ENCODE peak calls at places on chromosomes 13 and 19, in nine cellular contexts. One of them, this sample, is unnamed.

GRCh38 chr19:13195678-13196077 is 45.5 kb downstream of the IER2 start:
- DNase-seq in cardiac muscle cell: peak; percentile 61
- DNase-seq in Karpas-422: peak; percentile 86
- DNase-seq in right atrium auricular region: no peak
- DNase-seq in neuronal stem cell: no peak
- DNase-seq in astrocyte: no peak
- DNase-seq in SK-N-SH: no peak
- DNase-seq in Peyer's patch: peak; percentile 84
- DNase-seq in CD4-positive, alpha-beta memory T cell: peak; percentile 60
- DNase-seq in this sample: peak; percentile 57

GRCh38 chr19:4597278-4597974 is 37.9 kb upstream of the SEMA6B start:
- DNase-seq in cardiac muscle cell: no peak
- DNase-seq in Karpas-422: no peak
- DNase-seq in right atrium auricular region: no peak
- DNase-seq in neuronal stem cell: no peak
- DNase-seq in astrocyte: no peak
- DNase-seq in SK-N-SH: no peak
- DNase-seq in Peyer's patch: no peak
- DNase-seq in CD4-positive, alpha-beta memory T cell: peak; percentile 11
- DNase-seq in this sample: no peak

GRCh38 chr13:45398862-45399261 is 19.3 kb downstream of the SLC25A30 start:
- DNase-seq in cardiac muscle cell: no peak
- DNase-seq in Karpas-422: no peak
- DNase-seq in right atrium auricular region: no peak
- DNase-seq in neuronal stem cell: no peak
- DNase-seq in astrocyte: no peak
- DNase-seq in SK-N-SH: no peak
- DNase-seq in Peyer's patch: no peak
- DNase-seq in CD4-positive, alpha-beta memory T cell: peak; percentile 63
- DNase-seq in this sample: no peak

GRCh38 chr13:71610876-71611275 is 256.1 kb downstream of the DACH1 start:
- DNase-seq in cardiac muscle cell: no peak
- DNase-seq in Karpas-422: no peak
- DNase-seq in right atrium auricular region: no peak
- DNase-seq in neuronal stem cell: no peak
- DNase-seq in astrocyte: no peak
- DNase-seq in SK-N-SH: no peak
- DNase-seq in Peyer's patch: no peak
- DNase-seq in CD4-positive, alpha-beta memory T cell: no peak
- DNase-seq in this sample: no peak

GRCh38 chr13:50672025-50672424 is 171.5 kb downstream of the DLEU7 start:
- DNase-seq in cardiac muscle cell: no peak
- DNase-seq in Karpas-422: no peak
- DNase-seq in right atrium auricular region: no peak
- DNase-seq in neuronal stem cell: no peak
- DNase-seq in astrocyte: no peak
- DNase-seq in SK-N-SH: no peak
- DNase-seq in Peyer's patch: no peak
- DNase-seq in CD4-positive, alpha-beta memory T cell: no peak
- DNase-seq in this sample: peak; percentile 41

GRCh38 chr13:110458594-110459365 is 102.7 kb downstream of the RAB20 start:
- DNase-seq in cardiac muscle cell: no peak
- DNase-seq in Karpas-422: peak; percentile 51
- DNase-seq in right atrium auricular region: no peak
- DNase-seq in neuronal stem cell: no peak
- DNase-seq in astrocyte: no peak
- DNase-seq in SK-N-SH: no peak
- DNase-seq in Peyer's patch: no peak
- DNase-seq in CD4-positive, alpha-beta memory T cell: no peak
- DNase-seq in this sample: no peak

GRCh38 chr19:40549007-40549708 is 27.5 kb upstream of the SHKBP1 start:
- DNase-seq in cardiac muscle cell: peak; percentile 91
- DNase-seq in Karpas-422: peak; percentile 87
- DNase-seq in right atrium auricular region: no peak
- DNase-seq in neuronal stem cell: peak; percentile 81
- DNase-seq in astrocyte: peak; percentile 27
- DNase-seq in SK-N-SH: peak; percentile 95
- DNase-seq in Peyer's patch: peak; percentile 72
- DNase-seq in CD4-positive, alpha-beta memory T cell: peak; percentile 57
- DNase-seq in this sample: peak; percentile 78

GRCh38 chr19:11361771-11362731 is 6.8 kb downstream of the PLPPR2 start:
- DNase-seq in cardiac muscle cell: no peak
- DNase-seq in Karpas-422: no peak
- DNase-seq in right atrium auricular region: no peak
- DNase-seq in neuronal stem cell: no peak
- DNase-seq in astrocyte: no peak
- DNase-seq in SK-N-SH: peak; percentile 31
- DNase-seq in Peyer's patch: no peak
- DNase-seq in CD4-positive, alpha-beta memory T cell: no peak
- DNase-seq in this sample: no peak

GRCh38 chr19:27890206-27890605 is 1322.7 kb downstream of the UQCRFS1 start:
- DNase-seq in cardiac muscle cell: no peak
- DNase-seq in Karpas-422: no peak
- DNase-seq in right atrium auricular region: no peak
- DNase-seq in neuronal stem cell: no peak
- DNase-seq in astrocyte: no peak
- DNase-seq in SK-N-SH: no peak
- DNase-seq in Peyer's patch: no peak
- DNase-seq in CD4-positive, alpha-beta memory T cell: no peak
- DNase-seq in this sample: no peak

GRCh38 chr19:27889156-27889555 is 1323.8 kb downstream of the UQCRFS1 start:
- DNase-seq in cardiac muscle cell: no peak
- DNase-seq in Karpas-422: no peak
- DNase-seq in right atrium auricular region: no peak
- DNase-seq in neuronal stem cell: no peak
- DNase-seq in astrocyte: no peak
- DNase-seq in SK-N-SH: no peak
- DNase-seq in Peyer's patch: no peak
- DNase-seq in CD4-positive, alpha-beta memory T cell: no peak
- DNase-seq in this sample: no peak

GRCh38 chr19:27891411-27891810 is 1321.5 kb downstream of the UQCRFS1 start:
- DNase-seq in cardiac muscle cell: no peak
- DNase-seq in Karpas-422: no peak
- DNase-seq in right atrium auricular region: no peak
- DNase-seq in neuronal stem cell: no peak
- DNase-seq in astrocyte: no peak
- DNase-seq in SK-N-SH: no peak
- DNase-seq in Peyer's patch: no peak
- DNase-seq in CD4-positive, alpha-beta memory T cell: no peak
- DNase-seq in this sample: no peak

GRCh38 chr19:27892500-27892899 is 1320.5 kb downstream of the UQCRFS1 start:
- DNase-seq in cardiac muscle cell: no peak
- DNase-seq in Karpas-422: no peak
- DNase-seq in right atrium auricular region: no peak
- DNase-seq in neuronal stem cell: no peak
- DNase-seq in astrocyte: no peak
- DNase-seq in SK-N-SH: no peak
- DNase-seq in Peyer's patch: no peak
- DNase-seq in CD4-positive, alpha-beta memory T cell: no peak
- DNase-seq in this sample: no peak

GRCh38 chr19:27890696-27891095 is 1322.3 kb downstream of the UQCRFS1 start:
- DNase-seq in cardiac muscle cell: no peak
- DNase-seq in Karpas-422: no peak
- DNase-seq in right atrium auricular region: no peak
- DNase-seq in neuronal stem cell: no peak
- DNase-seq in astrocyte: no peak
- DNase-seq in SK-N-SH: no peak
- DNase-seq in Peyer's patch: no peak
- DNase-seq in CD4-positive, alpha-beta memory T cell: no peak
- DNase-seq in this sample: no peak
- H3K9me3 ChIP-seq in cardiac muscle cell: peaks cover 3% of the 10 kb centered on the region
- H3K9me3 ChIP-seq in Karpas-422: no peaks in the 10 kb centered on the region
- H3K9me3 ChIP-seq in right atrium auricular region: no peaks in the 10 kb centered on the region
- H3K9me3 ChIP-seq in neuronal stem cell: peaks cover 63% of the 10 kb centered on the region
- H3K9me3 ChIP-seq in astrocyte: peaks cover 22% of the 10 kb centered on the region
- H3K9me3 ChIP-seq in SK-N-SH: no peaks in the 10 kb centered on the region
- H3K9me3 ChIP-seq in Peyer's patch: no peaks in the 10 kb centered on the region
- H3K9me3 ChIP-seq in CD4-positive, alpha-beta memory T cell: no peaks in the 10 kb centered on the region
- H3K9me3 ChIP-seq in this sample: no peaks in the 10 kb centered on the region

GRCh38 chr13:33367186-33367895 is 81.8 kb upstream of the STARD13 start:
- DNase-seq in cardiac muscle cell: no peak
- DNase-seq in Karpas-422: no peak
- DNase-seq in right atrium auricular region: no peak
- DNase-seq in neuronal stem cell: no peak
- DNase-seq in astrocyte: no peak
- DNase-seq in SK-N-SH: peak; percentile 57
- DNase-seq in Peyer's patch: no peak
- DNase-seq in CD4-positive, alpha-beta memory T cell: no peak
- DNase-seq in this sample: no peak

GRCh38 chr13:33364192-33364591 is 78.6 kb upstream of the STARD13 start:
- DNase-seq in cardiac muscle cell: no peak
- DNase-seq in Karpas-422: no peak
- DNase-seq in right atrium auricular region: no peak
- DNase-seq in neuronal stem cell: no peak
- DNase-seq in astrocyte: no peak
- DNase-seq in SK-N-SH: no peak
- DNase-seq in Peyer's patch: no peak
- DNase-seq in CD4-positive, alpha-beta memory T cell: no peak
- DNase-seq in this sample: no peak

GRCh38 chr13:33369073-33369472 is 83.5 kb upstream of the STARD13 start:
- DNase-seq in cardiac muscle cell: no peak
- DNase-seq in Karpas-422: no peak
- DNase-seq in right atrium auricular region: no peak
- DNase-seq in neuronal stem cell: no peak
- DNase-seq in astrocyte: no peak
- DNase-seq in SK-N-SH: no peak
- DNase-seq in Peyer's patch: no peak
- DNase-seq in CD4-positive, alpha-beta memory T cell: no peak
- DNase-seq in this sample: no peak

GRCh38 chr13:33366469-33367062 is 81.0 kb upstream of the STARD13 start:
- DNase-seq in cardiac muscle cell: no peak
- DNase-seq in Karpas-422: no peak
- DNase-seq in right atrium auricular region: no peak
- DNase-seq in neuronal stem cell: no peak
- DNase-seq in astrocyte: no peak
- DNase-seq in SK-N-SH: no peak
- DNase-seq in Peyer's patch: no peak
- DNase-seq in CD4-positive, alpha-beta memory T cell: no peak
- DNase-seq in this sample: no peak

DNA sequence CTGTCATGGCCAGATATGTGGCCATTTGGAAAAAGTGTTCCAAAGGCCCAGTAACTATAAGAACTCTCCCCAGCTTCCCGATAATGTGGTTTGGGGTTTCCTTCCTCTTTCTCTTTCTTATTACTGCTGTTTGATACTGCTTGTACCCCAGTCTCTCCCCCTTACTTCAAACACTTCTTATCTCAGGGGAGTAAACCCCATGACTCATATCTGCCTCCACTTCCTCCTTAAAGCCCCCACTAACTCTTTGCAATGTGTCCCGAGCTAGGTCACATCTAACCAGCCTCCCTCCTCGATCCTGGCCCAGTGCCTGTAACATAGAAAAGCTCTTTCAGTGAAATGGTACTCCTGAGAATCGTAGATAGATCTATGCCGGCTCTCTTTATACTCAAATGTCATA is 82.4 kb upstream of the STARD13 start:
- DNase-seq in cardiac muscle cell: no peak
- DNase-seq in Karpas-422: no peak
- DNase-seq in right atrium auricular region: no peak
- DNase-seq in neuronal stem cell: no peak
- DNase-seq in astrocyte: no peak
- DNase-seq in SK-N-SH: no peak
- DNase-seq in Peyer's patch: no peak
- DNase-seq in CD4-positive, alpha-beta memory T cell: no peak
- DNase-seq in this sample: no peak
- H3K9me3 ChIP-seq in cardiac muscle cell: no peaks in the 10 kb centered on the region
- H3K9me3 ChIP-seq in Karpas-422: no peaks in the 10 kb centered on the region
- H3K9me3 ChIP-seq in right atrium auricular region: no peaks in the 10 kb centered on the region
- H3K9me3 ChIP-seq in neuronal stem cell: peaks cover 2% of the 10 kb centered on the region
- H3K9me3 ChIP-seq in astrocyte: no peaks in the 10 kb centered on the region
- H3K9me3 ChIP-seq in SK-N-SH: no peaks in the 10 kb centered on the region
- H3K9me3 ChIP-seq in Peyer's patch: no peaks in the 10 kb centered on the region
- H3K9me3 ChIP-seq in CD4-positive, alpha-beta memory T cell: no peaks in the 10 kb centered on the region
- H3K9me3 ChIP-seq in this sample: no peaks in the 10 kb centered on the region

GRCh38 chr13:79512950-79513349 is 32.0 kb downstream of the NDFIP2 start:
- DNase-seq in cardiac muscle cell: no peak
- DNase-seq in Karpas-422: no peak
- DNase-seq in right atrium auricular region: no peak
- DNase-seq in neuronal stem cell: no peak
- DNase-seq in astrocyte: no peak
- DNase-seq in SK-N-SH: no peak
- DNase-seq in Peyer's patch: no peak
- DNase-seq in CD4-positive, alpha-beta memory T cell: no peak
- DNase-seq in this sample: no peak

GRCh38 chr13:79503069-79503468 is 22.1 kb downstream of the NDFIP2 start:
- DNase-seq in cardiac muscle cell: no peak
- DNase-seq in Karpas-422: no peak
- DNase-seq in right atrium auricular region: no peak
- DNase-seq in neuronal stem cell: no peak
- DNase-seq in astrocyte: no peak
- DNase-seq in SK-N-SH: no peak
- DNase-seq in Peyer's patch: no peak
- DNase-seq in CD4-positive, alpha-beta memory T cell: no peak
- DNase-seq in this sample: no peak

GRCh38 chr13:79503473-79504017 is 22.6 kb downstream of the NDFIP2 start:
- DNase-seq in cardiac muscle cell: no peak
- DNase-seq in Karpas-422: no peak
- DNase-seq in right atrium auricular region: no peak
- DNase-seq in neuronal stem cell: no peak
- DNase-seq in astrocyte: no peak
- DNase-seq in SK-N-SH: no peak
- DNase-seq in Peyer's patch: no peak
- DNase-seq in CD4-positive, alpha-beta memory T cell: no peak
- DNase-seq in this sample: no peak

DNA sequence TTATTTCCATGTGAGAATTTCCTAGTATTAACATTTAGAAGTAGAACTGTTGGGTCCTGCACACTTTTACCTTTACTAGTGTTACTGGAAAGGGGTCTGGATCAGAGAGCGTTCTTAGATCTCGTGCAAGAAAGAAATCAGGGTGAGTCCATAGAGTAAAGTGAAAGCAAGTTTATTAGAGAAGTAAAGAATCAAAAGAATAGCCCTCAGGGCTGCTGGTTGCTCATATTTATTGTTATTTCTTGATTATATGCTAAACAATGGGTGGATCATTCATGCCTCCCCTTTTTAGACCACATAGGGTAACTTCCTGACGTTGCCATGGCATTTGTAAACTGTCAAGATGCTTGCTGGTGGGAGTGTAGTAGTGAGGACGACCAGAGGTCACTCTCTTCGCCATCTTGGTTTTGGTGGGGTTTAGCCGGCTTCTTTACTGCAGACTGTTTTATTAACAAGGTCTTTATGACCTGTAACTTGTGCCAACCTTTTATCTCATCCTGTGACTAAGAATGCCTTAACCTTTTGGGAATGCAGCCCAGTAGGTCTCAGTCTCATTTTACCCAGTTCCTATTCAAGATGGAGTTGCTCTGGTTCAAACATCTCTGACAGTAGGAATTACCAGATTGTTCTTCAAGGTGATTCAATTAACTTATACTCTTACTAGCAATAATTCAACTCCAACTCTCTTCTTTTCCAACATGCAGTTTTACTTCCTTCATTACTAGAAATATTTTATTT is 27.4 kb downstream of the NDFIP2 start:
- DNase-seq in cardiac muscle cell: no peak
- DNase-seq in Karpas-422: no peak
- DNase-seq in right atrium auricular region: no peak
- DNase-seq in neuronal stem cell: no peak
- DNase-seq in astrocyte: no peak
- DNase-seq in SK-N-SH: no peak
- DNase-seq in Peyer's patch: no peak
- DNase-seq in CD4-positive, alpha-beta memory T cell: no peak
- DNase-seq in this sample: no peak
- H3K9me3 ChIP-seq in cardiac muscle cell: no peaks in the 10 kb centered on the region
- H3K9me3 ChIP-seq in Karpas-422: no peaks in the 10 kb centered on the region
- H3K9me3 ChIP-seq in right atrium auricular region: no peaks in the 10 kb centered on the region
- H3K9me3 ChIP-seq in neuronal stem cell: no peaks in the 10 kb centered on the region
- H3K9me3 ChIP-seq in astrocyte: no peaks in the 10 kb centered on the region
- H3K9me3 ChIP-seq in SK-N-SH: no peaks in the 10 kb centered on the region
- H3K9me3 ChIP-seq in Peyer's patch: no peaks in the 10 kb centered on the region
- H3K9me3 ChIP-seq in CD4-positive, alpha-beta memory T cell: no peaks in the 10 kb centered on the region
- H3K9me3 ChIP-seq in this sample: no peaks in the 10 kb centered on the region

DNA sequence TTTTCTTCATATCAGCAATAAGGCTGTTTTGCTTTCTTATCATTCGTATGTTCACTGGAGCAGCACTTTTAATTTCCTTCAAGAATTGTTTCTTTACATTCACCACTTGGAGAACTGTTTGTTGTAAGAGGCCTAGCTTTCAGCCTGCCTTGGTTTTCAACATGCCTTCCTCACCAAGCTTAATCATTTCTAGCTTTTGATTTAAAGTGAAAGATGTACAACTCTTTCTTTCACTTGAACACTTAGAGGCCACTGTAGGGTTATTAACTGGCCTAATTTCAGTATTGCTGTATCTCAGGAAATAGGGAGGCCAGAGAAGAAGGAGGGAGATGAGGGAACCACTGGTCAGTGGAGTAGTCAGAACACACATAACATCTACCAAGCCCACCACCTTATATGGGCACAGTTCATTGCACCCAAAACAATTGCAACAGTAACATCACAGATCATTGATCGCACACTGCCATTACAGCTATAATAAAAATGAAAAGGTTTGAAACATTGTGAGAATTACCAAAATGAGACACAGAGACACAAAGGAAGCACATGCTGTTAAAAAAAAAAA is 181.4 kb upstream of the TUBA3C start:
- DNase-seq in cardiac muscle cell: no peak
- DNase-seq in Karpas-422: no peak
- DNase-seq in right atrium auricular region: no peak
- DNase-seq in neuronal stem cell: no peak
- DNase-seq in astrocyte: no peak
- DNase-seq in SK-N-SH: no peak
- DNase-seq in Peyer's patch: no peak
- DNase-seq in CD4-positive, alpha-beta memory T cell: no peak
- DNase-seq in this sample: no peak
- H3K9me3 ChIP-seq in cardiac muscle cell: no peaks in the 10 kb centered on the region
- H3K9me3 ChIP-seq in Karpas-422: no peaks in the 10 kb centered on the region
- H3K9me3 ChIP-seq in right atrium auricular region: no peaks in the 10 kb centered on the region
- H3K9me3 ChIP-seq in neuronal stem cell: peaks cover 3% of the 10 kb centered on the region
- H3K9me3 ChIP-seq in astrocyte: peaks cover 2% of the 10 kb centered on the region
- H3K9me3 ChIP-seq in SK-N-SH: no peaks in the 10 kb centered on the region
- H3K9me3 ChIP-seq in Peyer's patch: no peaks in the 10 kb centered on the region
- H3K9me3 ChIP-seq in CD4-positive, alpha-beta memory T cell: no peaks in the 10 kb centered on the region
- H3K9me3 ChIP-seq in this sample: no peaks in the 10 kb centered on the region

This sample was measured in lower lobe of right lung.